ENCODE peak calls at places on chromosome 9, in four cellular contexts. One of them, this sample, is unnamed.

GRCh38 chr9:70324963-70325362 is 66.2 kb downstream of the SMC5 start:
- DNase-seq in hippocampal formation: no peak
- DNase-seq in NCI-H2081: no peak
- DNase-seq in activated T-helper 9 cell treated with anti-CD3 and anti-CD28 coated beads, Interleukin-2, amount 50 U/mL, for 16 hours: no peak
- DNase-seq in this sample: no peak

GRCh38 chr9:136679431-136679941 is 7.8 kb downstream of the AGPAT2 start:
- DNase-seq in hippocampal formation: peak; percentile 21
- DNase-seq in activated T-helper 9 cell treated with anti-CD3 and anti-CD28 coated beads, Interleukin-2, amount 50 U/mL, for 16 hours: no peak
- DNase-seq in NCI-H2081: no peak
- DNase-seq in this sample: no peak

GRCh38 chr9:130328349-130328801 is 62.8 kb downstream of the HMCN2 start:
- DNase-seq in NCI-H2081: no peak
- DNase-seq in hippocampal formation: no peak
- DNase-seq in activated T-helper 9 cell treated with anti-CD3 and anti-CD28 coated beads, Interleukin-2, amount 50 U/mL, for 16 hours: no peak
- DNase-seq in this sample: peak; percentile 94

GRCh38 chr9:93011114-93011513 is 47.4 kb upstream of the SUSD3 start:
- DNase-seq in activated T-helper 9 cell treated with anti-CD3 and anti-CD28 coated beads, Interleukin-2, amount 50 U/mL, for 16 hours: no peak
- DNase-seq in NCI-H2081: no peak
- DNase-seq in hippocampal formation: no peak
- DNase-seq in this sample: no peak

GRCh38 chr9:81455826-81456225 is 233.5 kb downstream of the TLE1 start:
- DNase-seq in activated T-helper 9 cell treated with anti-CD3 and anti-CD28 coated beads, Interleukin-2, amount 50 U/mL, for 16 hours: no peak
- DNase-seq in hippocampal formation: no peak
- DNase-seq in NCI-H2081: peak; percentile 17
- DNase-seq in this sample: no peak

GRCh38 chr9:121989010-121989409 is 104.1 kb downstream of the TTLL11 start:
- DNase-seq in NCI-H2081: no peak
- DNase-seq in activated T-helper 9 cell treated with anti-CD3 and anti-CD28 coated beads, Interleukin-2, amount 50 U/mL, for 16 hours: no peak
- DNase-seq in hippocampal formation: no peak
- DNase-seq in this sample: no peak

GRCh38 chr9:32251539-32251938 is 132.9 kb upstream of the ACO1 start:
- DNase-seq in activated T-helper 9 cell treated with anti-CD3 and anti-CD28 coated beads, Interleukin-2, amount 50 U/mL, for 16 hours: no peak
- DNase-seq in hippocampal formation: peak; percentile 45
- DNase-seq in NCI-H2081: peak; percentile 85
- DNase-seq in this sample: no peak

GRCh38 chr9:137691648-137692357 is 73.0 kb downstream of the EHMT1 start:
- DNase-seq in hippocampal formation: peak; percentile 30
- DNase-seq in NCI-H2081: no peak
- DNase-seq in activated T-helper 9 cell treated with anti-CD3 and anti-CD28 coated beads, Interleukin-2, amount 50 U/mL, for 16 hours: no peak
- DNase-seq in this sample: no peak

GRCh38 chr9:83012578-83013260 is 50.2 kb downstream of the RASEF start:
- DNase-seq in hippocampal formation: no peak
- DNase-seq in NCI-H2081: no peak
- DNase-seq in activated T-helper 9 cell treated with anti-CD3 and anti-CD28 coated beads, Interleukin-2, amount 50 U/mL, for 16 hours: no peak
- DNase-seq in this sample: no peak

GRCh38 chr9:64128572-64128971 is 1156.4 kb downstream of the FOXD4L5 start:
- DNase-seq in hippocampal formation: no peak
- DNase-seq in activated T-helper 9 cell treated with anti-CD3 and anti-CD28 coated beads, Interleukin-2, amount 50 U/mL, for 16 hours: no peak
- DNase-seq in NCI-H2081: no peak
- DNase-seq in this sample: no peak

GRCh38 chr9:135515083-135515511 is 6.1 kb upstream of the LCN1 start:
- DNase-seq in activated T-helper 9 cell treated with anti-CD3 and anti-CD28 coated beads, Interleukin-2, amount 50 U/mL, for 16 hours: no peak
- DNase-seq in NCI-H2081: no peak
- DNase-seq in hippocampal formation: no peak
- DNase-seq in this sample: no peak

GRCh38 chr9:105842023-105842644 is 147.8 kb downstream of the TMEM38B start:
- DNase-seq in hippocampal formation: peak; percentile 4
- DNase-seq in activated T-helper 9 cell treated with anti-CD3 and anti-CD28 coated beads, Interleukin-2, amount 50 U/mL, for 16 hours: no peak
- DNase-seq in NCI-H2081: peak; percentile 39
- DNase-seq in this sample: no peak

GRCh38 chr9:76905661-76905983 is 292 bp downstream of the PRUNE2 start:
- DNase-seq in hippocampal formation: no peak
- DNase-seq in activated T-helper 9 cell treated with anti-CD3 and anti-CD28 coated beads, Interleukin-2, amount 50 U/mL, for 16 hours: no peak
- DNase-seq in NCI-H2081: peak; percentile 34
- DNase-seq in this sample: no peak

GRCh38 chr9:35350827-35351549 is 138.9 kb upstream of the RUSC2 start:
- DNase-seq in NCI-H2081: no peak
- DNase-seq in hippocampal formation: no peak
- DNase-seq in activated T-helper 9 cell treated with anti-CD3 and anti-CD28 coated beads, Interleukin-2, amount 50 U/mL, for 16 hours: no peak
- DNase-seq in this sample: no peak

GRCh38 chr9:136570191-136570845 is 24.5 kb upstream of the NOTCH1 start:
- DNase-seq in hippocampal formation: no peak
- DNase-seq in NCI-H2081: no peak
- DNase-seq in activated T-helper 9 cell treated with anti-CD3 and anti-CD28 coated beads, Interleukin-2, amount 50 U/mL, for 16 hours: no peak
- DNase-seq in this sample: peak; percentile 75

GRCh38 chr9:135282808-135283207 is 195.3 kb downstream of the OLFM1 start:
- DNase-seq in hippocampal formation: no peak
- DNase-seq in activated T-helper 9 cell treated with anti-CD3 and anti-CD28 coated beads, Interleukin-2, amount 50 U/mL, for 16 hours: no peak
- DNase-seq in NCI-H2081: no peak
- DNase-seq in this sample: no peak

GRCh38 chr9:120385606-120386389 is 194.2 kb downstream of the CDK5RAP2 start:
- DNase-seq in NCI-H2081: no peak
- DNase-seq in hippocampal formation: no peak
- DNase-seq in activated T-helper 9 cell treated with anti-CD3 and anti-CD28 coated beads, Interleukin-2, amount 50 U/mL, for 16 hours: no peak
- DNase-seq in this sample: no peak

GRCh38 chr9:129838707-129839259 is 3.5 kb downstream of the USP20 start:
- DNase-seq in NCI-H2081: no peak
- DNase-seq in activated T-helper 9 cell treated with anti-CD3 and anti-CD28 coated beads, Interleukin-2, amount 50 U/mL, for 16 hours: no peak
- DNase-seq in hippocampal formation: no peak
- DNase-seq in this sample: no peak

GRCh38 chr9:21931428-21931827 is 62.8 kb downstream of the CDKN2A start:
- DNase-seq in activated T-helper 9 cell treated with anti-CD3 and anti-CD28 coated beads, Interleukin-2, amount 50 U/mL, for 16 hours: no peak
- DNase-seq in hippocampal formation: no peak
- DNase-seq in NCI-H2081: no peak
- DNase-seq in this sample: no peak

GRCh38 chr9:23431459-23431858 is 394.6 kb downstream of the ELAVL2 start:
- DNase-seq in NCI-H2081: no peak
- DNase-seq in hippocampal formation: no peak
- DNase-seq in activated T-helper 9 cell treated with anti-CD3 and anti-CD28 coated beads, Interleukin-2, amount 50 U/mL, for 16 hours: no peak
- DNase-seq in this sample: no peak

GRCh38 chr9:129145841-129146292 is 32.2 kb downstream of the IER5L start:
- DNase-seq in NCI-H2081: no peak
- DNase-seq in hippocampal formation: no peak
- DNase-seq in activated T-helper 9 cell treated with anti-CD3 and anti-CD28 coated beads, Interleukin-2, amount 50 U/mL, for 16 hours: no peak
- DNase-seq in this sample: peak; percentile 91

GRCh38 chr9:8857330-8858249 is 1058.0 kb upstream of the DMAC1 start:
- DNase-seq in hippocampal formation: peak; percentile 78
- DNase-seq in NCI-H2081: peak; percentile 56
- DNase-seq in activated T-helper 9 cell treated with anti-CD3 and anti-CD28 coated beads, Interleukin-2, amount 50 U/mL, for 16 hours: no peak
- DNase-seq in this sample: peak; percentile 88

GRCh38 chr9:121778252-121779225 is 127.1 kb downstream of the DAB2IP start:
- DNase-seq in NCI-H2081: peak; percentile 23
- DNase-seq in activated T-helper 9 cell treated with anti-CD3 and anti-CD28 coated beads, Interleukin-2, amount 50 U/mL, for 16 hours: no peak
- DNase-seq in hippocampal formation: no peak
- DNase-seq in this sample: no peak

GRCh38 chr9:93182572-93182971 is 1.4 kb upstream of the WNK2 start:
- DNase-seq in hippocampal formation: no peak
- DNase-seq in NCI-H2081: no peak
- DNase-seq in activated T-helper 9 cell treated with anti-CD3 and anti-CD28 coated beads, Interleukin-2, amount 50 U/mL, for 16 hours: no peak
- DNase-seq in this sample: no peak

GRCh38 chr9:17204611-17205165 is 69.8 kb downstream of the CNTLN start:
- DNase-seq in hippocampal formation: no peak
- DNase-seq in activated T-helper 9 cell treated with anti-CD3 and anti-CD28 coated beads, Interleukin-2, amount 50 U/mL, for 16 hours: no peak
- DNase-seq in NCI-H2081: no peak
- DNase-seq in this sample: no peak

GRCh38 chr9:133202145-133202513 is 6.9 kb downstream of the OBP2B start:
- DNase-seq in NCI-H2081: no peak
- DNase-seq in activated T-helper 9 cell treated with anti-CD3 and anti-CD28 coated beads, Interleukin-2, amount 50 U/mL, for 16 hours: no peak
- DNase-seq in hippocampal formation: no peak
- DNase-seq in this sample: peak; percentile 59

GRCh38 chr9:135551031-135551430 is 5.1 kb downstream of the OBP2A start:
- DNase-seq in NCI-H2081: no peak
- DNase-seq in activated T-helper 9 cell treated with anti-CD3 and anti-CD28 coated beads, Interleukin-2, amount 50 U/mL, for 16 hours: no peak
- DNase-seq in hippocampal formation: no peak
- DNase-seq in this sample: no peak

GRCh38 chr9:22483528-22484060 is 37.0 kb downstream of the DMRTA1 start:
- DNase-seq in activated T-helper 9 cell treated with anti-CD3 and anti-CD28 coated beads, Interleukin-2, amount 50 U/mL, for 16 hours: no peak
- DNase-seq in NCI-H2081: peak; percentile 50
- DNase-seq in hippocampal formation: no peak
- DNase-seq in this sample: no peak

GRCh38 chr9:113360242-113360842 is 11.0 kb downstream of the BSPRY start:
- DNase-seq in activated T-helper 9 cell treated with anti-CD3 and anti-CD28 coated beads, Interleukin-2, amount 50 U/mL, for 16 hours: no peak
- DNase-seq in hippocampal formation: no peak
- DNase-seq in NCI-H2081: no peak
- DNase-seq in this sample: no peak

GRCh38 chr9:111474385-111474784 is 9.8 kb downstream of the ECPAS start:
- DNase-seq in NCI-H2081: no peak
- DNase-seq in hippocampal formation: no peak
- DNase-seq in activated T-helper 9 cell treated with anti-CD3 and anti-CD28 coated beads, Interleukin-2, amount 50 U/mL, for 16 hours: no peak
- DNase-seq in this sample: no peak

GRCh38 chr9:132826131-132826530 is 52.0 kb downstream of the AK8 start:
- DNase-seq in NCI-H2081: no peak
- DNase-seq in activated T-helper 9 cell treated with anti-CD3 and anti-CD28 coated beads, Interleukin-2, amount 50 U/mL, for 16 hours: no peak
- DNase-seq in hippocampal formation: no peak
- DNase-seq in this sample: peak; percentile 64

GRCh38 chr9:86064220-86064619 is 35.1 kb downstream of the GOLM1 start:
- DNase-seq in NCI-H2081: no peak
- DNase-seq in hippocampal formation: no peak
- DNase-seq in activated T-helper 9 cell treated with anti-CD3 and anti-CD28 coated beads, Interleukin-2, amount 50 U/mL, for 16 hours: no peak
- DNase-seq in this sample: no peak

GRCh38 chr9:34651286-34651685 is 699 bp upstream of the IL11RA start:
- DNase-seq in activated T-helper 9 cell treated with anti-CD3 and anti-CD28 coated beads, Interleukin-2, amount 50 U/mL, for 16 hours: no peak
- DNase-seq in hippocampal formation: no peak
- DNase-seq in NCI-H2081: no peak
- DNase-seq in this sample: no peak

GRCh38 chr9:109728696-109729300 is 51.2 kb upstream of the PALM2AKAP2 start:
- DNase-seq in NCI-H2081: no peak
- DNase-seq in hippocampal formation: no peak
- DNase-seq in activated T-helper 9 cell treated with anti-CD3 and anti-CD28 coated beads, Interleukin-2, amount 50 U/mL, for 16 hours: no peak
- DNase-seq in this sample: no peak

GRCh38 chr9:93081081-93081529 is 14.9 kb upstream of the CARD19 start:
- DNase-seq in hippocampal formation: no peak
- DNase-seq in activated T-helper 9 cell treated with anti-CD3 and anti-CD28 coated beads, Interleukin-2, amount 50 U/mL, for 16 hours: no peak
- DNase-seq in NCI-H2081: no peak
- DNase-seq in this sample: peak; percentile 31

GRCh38 chr9:111533099-111533785 is 8.3 kb downstream of the ZNF483 start:
- DNase-seq in activated T-helper 9 cell treated with anti-CD3 and anti-CD28 coated beads, Interleukin-2, amount 50 U/mL, for 16 hours: no peak
- DNase-seq in hippocampal formation: no peak
- DNase-seq in NCI-H2081: no peak
- DNase-seq in this sample: no peak

GRCh38 chr9:93830224-93830596 is 124.9 kb downstream of the BARX1 start:
- DNase-seq in activated T-helper 9 cell treated with anti-CD3 and anti-CD28 coated beads, Interleukin-2, amount 50 U/mL, for 16 hours: no peak
- DNase-seq in NCI-H2081: no peak
- DNase-seq in hippocampal formation: no peak
- DNase-seq in this sample: no peak